ENCODE peak calls at places on chromosomes 13 and 19, in four cellular contexts. One of them, this sample, is unnamed.
A peak's percentile ranks its signal among the peaks of the same experiment; 100 is the strongest.

GRCh38 chr19:30341646-30342201 is 30.5 kb upstream of the ZNF536 start:
- DNase-seq in NCI-H187: no peak
- DNase-seq in left ventricle myocardium inferior: no peak
- DNase-seq in skeletal muscle cell: no peak
- DNase-seq in this sample: no peak

GRCh38 chr19:55654833-55655647 is at the start of gene U2AF2:
- DNase-seq in NCI-H187: peak; percentile 91
- DNase-seq in left ventricle myocardium inferior: peak; percentile 95
- DNase-seq in skeletal muscle cell: peak; percentile 66
- DNase-seq in this sample: peak; percentile 98

GRCh38 chr13:75694742-75695141 is 58.6 kb downstream of the LMO7 start:
- DNase-seq in skeletal muscle cell: no peak
- DNase-seq in NCI-H187: no peak
- DNase-seq in left ventricle myocardium inferior: no peak
- DNase-seq in this sample: no peak

GRCh38 chr13:49620170-49620621 is 8.1 kb upstream of the ARL11 start:
- DNase-seq in NCI-H187: no peak
- DNase-seq in left ventricle myocardium inferior: no peak
- DNase-seq in skeletal muscle cell: no peak
- DNase-seq in this sample: no peak

GRCh38 chr13:112892759-112893569 is 76.0 kb upstream of the MCF2L start:
- DNase-seq in skeletal muscle cell: no peak
- DNase-seq in NCI-H187: no peak
- DNase-seq in left ventricle myocardium inferior: no peak
- DNase-seq in this sample: no peak

GRCh38 chr13:81639984-81640582 is 1299.2 kb upstream of the SPRY2 start:
- DNase-seq in NCI-H187: no peak
- DNase-seq in skeletal muscle cell: no peak
- DNase-seq in left ventricle myocardium inferior: no peak
- DNase-seq in this sample: no peak

GRCh38 chr13:53198017-53198416 is 169.4 kb downstream of the OLFM4 start:
- DNase-seq in skeletal muscle cell: no peak
- DNase-seq in left ventricle myocardium inferior: no peak
- DNase-seq in NCI-H187: no peak
- DNase-seq in this sample: no peak

GRCh38 chr19:38642176-38642575 is 5.3 kb upstream of the ACTN4 start:
- DNase-seq in NCI-H187: no peak
- DNase-seq in skeletal muscle cell: no peak
- DNase-seq in left ventricle myocardium inferior: no peak
- DNase-seq in this sample: no peak

GRCh38 chr13:69776937-69777336 is 330.7 kb upstream of the ATXN8OS start:
- DNase-seq in left ventricle myocardium inferior: no peak
- DNase-seq in skeletal muscle cell: no peak
- DNase-seq in NCI-H187: no peak
- DNase-seq in this sample: no peak

GRCh38 chr13:43363156-43363918 is 340.0 kb downstream of the DNAJC15 start:
- DNase-seq in skeletal muscle cell: peak; percentile 60
- DNase-seq in left ventricle myocardium inferior: no peak
- DNase-seq in NCI-H187: peak; percentile 23
- DNase-seq in this sample: no peak

GRCh38 chr19:53671621-53672111 is 39.9 kb downstream of the DPRX start:
- DNase-seq in left ventricle myocardium inferior: no peak
- DNase-seq in NCI-H187: no peak
- DNase-seq in skeletal muscle cell: no peak
- DNase-seq in this sample: no peak

GRCh38 chr19:47243364-47243775 is 12.4 kb upstream of the BBC3 start:
- DNase-seq in left ventricle myocardium inferior: no peak
- DNase-seq in NCI-H187: no peak
- DNase-seq in skeletal muscle cell: no peak
- DNase-seq in this sample: no peak

GRCh38 chr13:111505175-111505777 is 184.8 kb downstream of the TEX29 start:
- DNase-seq in left ventricle myocardium inferior: no peak
- DNase-seq in NCI-H187: no peak
- DNase-seq in skeletal muscle cell: no peak
- DNase-seq in this sample: no peak

GRCh38 chr13:60335531-60335930 is 61.5 kb upstream of the TDRD3 start:
- DNase-seq in left ventricle myocardium inferior: no peak
- DNase-seq in skeletal muscle cell: no peak
- DNase-seq in NCI-H187: no peak
- DNase-seq in this sample: no peak

GRCh38 chr19:41144403-41144802 is 30.2 kb downstream of the CYP2F1 start:
- DNase-seq in left ventricle myocardium inferior: peak; percentile 74
- DNase-seq in NCI-H187: no peak
- DNase-seq in skeletal muscle cell: peak; percentile 22
- DNase-seq in this sample: peak; percentile 82

GRCh38 chr19:18415177-18415867 is 3.9 kb upstream of the SSBP4 start:
- DNase-seq in left ventricle myocardium inferior: peak; percentile 81
- DNase-seq in NCI-H187: no peak
- DNase-seq in skeletal muscle cell: peak; percentile 57
- DNase-seq in this sample: no peak

GRCh38 chr19:289651-290538 is 1.3 kb downstream of the PLPP2 start:
- DNase-seq in NCI-H187: no peak
- DNase-seq in skeletal muscle cell: no peak
- DNase-seq in left ventricle myocardium inferior: no peak
- DNase-seq in this sample: peak; percentile 61

GRCh38 chr13:41723136-41723535 is 237.8 kb downstream of the VWA8 start:
- DNase-seq in skeletal muscle cell: no peak
- DNase-seq in left ventricle myocardium inferior: no peak
- DNase-seq in NCI-H187: no peak
- DNase-seq in this sample: no peak

GRCh38 chr19:4059931-4060620 is 6.6 kb downstream of the ZBTB7A start:
- DNase-seq in NCI-H187: no peak
- DNase-seq in left ventricle myocardium inferior: peak; percentile 73
- DNase-seq in skeletal muscle cell: no peak
- DNase-seq in this sample: no peak

GRCh38 chr19:35135389-35135909 is 590 bp upstream of the LGI4 start:
- DNase-seq in left ventricle myocardium inferior: peak; percentile 84
- DNase-seq in skeletal muscle cell: no peak
- DNase-seq in NCI-H187: no peak
- DNase-seq in this sample: peak; percentile 84

GRCh38 chr19:7500811-7501450 is 12.1 kb upstream of the PEX11G start:
- DNase-seq in NCI-H187: peak; percentile 42
- DNase-seq in left ventricle myocardium inferior: no peak
- DNase-seq in skeletal muscle cell: no peak
- DNase-seq in this sample: peak; percentile 73

GRCh38 chr13:20157387-20157786 is 3.5 kb downstream of the GJA3 start:
- DNase-seq in NCI-H187: no peak
- DNase-seq in skeletal muscle cell: no peak
- DNase-seq in left ventricle myocardium inferior: no peak
- DNase-seq in this sample: no peak

GRCh38 chr13:27064252-27064995 is 107.2 kb downstream of the USP12 start:
- DNase-seq in left ventricle myocardium inferior: no peak
- DNase-seq in skeletal muscle cell: no peak
- DNase-seq in NCI-H187: no peak
- DNase-seq in this sample: no peak

GRCh38 chr19:37817180-37817911 is 38.0 kb upstream of the ZNF573 start:
- DNase-seq in NCI-H187: peak; percentile 82
- DNase-seq in skeletal muscle cell: no peak
- DNase-seq in left ventricle myocardium inferior: peak; percentile 86
- DNase-seq in this sample: peak; percentile 84

GRCh38 chr19:10113964-10114650 is 2.6 kb downstream of the P2RY11 start:
- DNase-seq in skeletal muscle cell: no peak
- DNase-seq in NCI-H187: no peak
- DNase-seq in left ventricle myocardium inferior: no peak
- DNase-seq in this sample: no peak

GRCh38 chr13:60431108-60431700 is 34.2 kb downstream of the TDRD3 start:
- DNase-seq in left ventricle myocardium inferior: no peak
- DNase-seq in NCI-H187: no peak
- DNase-seq in skeletal muscle cell: peak; percentile 16
- DNase-seq in this sample: no peak

GRCh38 chr13:31160857-31161582 is 684 bp downstream of the HSPH1 start:
- DNase-seq in skeletal muscle cell: peak; percentile 41
- DNase-seq in left ventricle myocardium inferior: peak; percentile 48
- DNase-seq in NCI-H187: peak; percentile 0
- DNase-seq in this sample: peak; percentile 83

GRCh38 chr19:13825489-13826475 is 30.5 kb downstream of the ZSWIM4 start:
- DNase-seq in left ventricle myocardium inferior: no peak
- DNase-seq in skeletal muscle cell: no peak
- DNase-seq in NCI-H187: peak; percentile 82
- DNase-seq in this sample: no peak

GRCh38 chr19:30719189-30719990 is 347.2 kb downstream of the ZNF536 start:
- DNase-seq in NCI-H187: no peak
- DNase-seq in skeletal muscle cell: no peak
- DNase-seq in left ventricle myocardium inferior: peak; percentile 81
- DNase-seq in this sample: peak; percentile 83

GRCh38 chr13:77952737-77953136 is 34.1 kb upstream of the EDNRB start:
- DNase-seq in NCI-H187: no peak
- DNase-seq in skeletal muscle cell: no peak
- DNase-seq in left ventricle myocardium inferior: no peak
- DNase-seq in this sample: no peak

GRCh38 chr13:71661921-71662320 is 205.1 kb downstream of the DACH1 start:
- DNase-seq in left ventricle myocardium inferior: no peak
- DNase-seq in skeletal muscle cell: peak; percentile 23
- DNase-seq in NCI-H187: no peak
- DNase-seq in this sample: no peak

GRCh38 chr13:51357928-51358595 is 18.6 kb downstream of the SERPINE3 start:
- DNase-seq in skeletal muscle cell: no peak
- DNase-seq in left ventricle myocardium inferior: no peak
- DNase-seq in NCI-H187: no peak
- DNase-seq in this sample: no peak

GRCh38 chr19:33301011-33301899 is 1.1 kb downstream of the CEBPA start:
- DNase-seq in skeletal muscle cell: no peak
- DNase-seq in NCI-H187: no peak
- DNase-seq in left ventricle myocardium inferior: no peak
- DNase-seq in this sample: no peak

GRCh38 chr19:30320916-30321315 is 51.3 kb upstream of the ZNF536 start:
- DNase-seq in skeletal muscle cell: no peak
- DNase-seq in left ventricle myocardium inferior: no peak
- DNase-seq in NCI-H187: no peak
- DNase-seq in this sample: no peak

GRCh38 chr19:2986951-2987491 is 9.7 kb downstream of the TLE6 start:
- DNase-seq in NCI-H187: no peak
- DNase-seq in left ventricle myocardium inferior: no peak
- DNase-seq in skeletal muscle cell: no peak
- DNase-seq in this sample: no peak

GRCh38 chr13:99275093-99275469 is 16.9 kb upstream of the GPR18 start:
- DNase-seq in left ventricle myocardium inferior: no peak
- DNase-seq in skeletal muscle cell: peak; percentile 40
- DNase-seq in NCI-H187: no peak
- DNase-seq in this sample: no peak

GRCh38 chr13:97116754-97117153 is 105.4 kb upstream of the MBNL2 start:
- DNase-seq in NCI-H187: no peak
- DNase-seq in skeletal muscle cell: peak; percentile 22
- DNase-seq in left ventricle myocardium inferior: no peak
- DNase-seq in this sample: peak; percentile 84

This sample was measured in adrenal gland.